ENCODE peak calls at places on chromosomes 12 and 14, in four cellular contexts. M is ascending aorta; N is Calu3; I is CD8-positive, alpha-beta T cell. V is an unnamed sample.
A peak's percentile ranks its signal among the peaks of the same experiment; 100 is the strongest.

GRCh38 chr12:84822541-84822940 is 90.1 kb downstream of the SLC6A15 start:
- DNase-seq in M (no peak), N (no peak), I (no peak), V (no peak)

GRCh38 chr12:124188561-124189405 is 106.1 kb upstream of the RFLNA start:
- DNase-seq in M (no peak), N (peak; percentile 82), I (no peak), V (peak; percentile 22)

GRCh38 chr14:55580401-55581010 is 499 bp downstream of the KTN1 start:
- DNase-seq in M (no peak), N (peak; percentile 40), I (peak; percentile 46), V (peak; percentile 58)

GRCh38 chr14:50775357-50775756 is 55.6 kb downstream of the NIN start:
- DNase-seq in M (no peak), N (no peak), I (no peak), V (no peak)

GRCh38 chr12:25689996-25690501 is 137.0 kb upstream of the LMNTD1 start:
- DNase-seq in M (no peak), N (peak; percentile 31), I (no peak), V (no peak)

GRCh38 chr12:43453761-43454160 is 98.2 kb downstream of the ADAMTS20 start:
- DNase-seq in M (no peak), N (no peak), I (no peak), V (no peak)

GRCh38 chr12:52693261-52693660 is 10.1 kb downstream of the KRT77 start:
- DNase-seq in M (no peak), N (no peak), I (no peak), V (no peak)

GRCh38 chr12:8629486-8630033 is 16.9 kb upstream of the AICDA start:
- DNase-seq in M (no peak), N (peak; percentile 22), I (no peak), V (no peak)

GRCh38 chr12:132376464-132376830 is 47.1 kb upstream of the GALNT9 start:
- DNase-seq in M (no peak), N (no peak), I (no peak), V (no peak)

GRCh38 chr12:106733660-106734059 is 40.8 kb upstream of the RIC8B start:
- DNase-seq in M (no peak), N (no peak), I (no peak), V (no peak)

GRCh38 chr12:10179871-10180270 is 1.0 kb downstream of the TMEM52B start:
- DNase-seq in M (no peak), N (no peak), I (no peak), V (no peak)

GRCh38 chr12:8038659-8039114 is 6.2 kb downstream of the FOXJ2 start:
- DNase-seq in M (no peak), N (peak; percentile 37), I (no peak), V (no peak)

GRCh38 chr14:69313176-69313575 is 53.2 kb downstream of the GALNT16 start:
- DNase-seq in M (no peak), N (no peak), I (no peak), V (no peak)

GRCh38 chr12:2192231-2192630 is 139.4 kb downstream of the CACNA1C start:
- DNase-seq in M (no peak), N (no peak), I (no peak), V (no peak)

GRCh38 chr14:31229009-31229408 is 21.4 kb upstream of the HECTD1 start:
- DNase-seq in M (no peak), N (no peak), I (no peak), V (no peak)

GRCh38 chr14:61761557-61761956 is 663 bp upstream of the SNAPC1 start:
- DNase-seq in M (no peak), N (no peak), I (no peak), V (no peak)
- TF ChIP-seq CTCF in M (no peak), N (no peak), I (no peak), V (no peak)

GRCh38 chr12:114836609-114837008 is 152.6 kb upstream of the TBX3 start:
- DNase-seq in M (no peak), N (no peak), I (no peak), V (no peak)

GRCh38 chr12:114829833-114830232 is 145.9 kb upstream of the TBX3 start:
- DNase-seq in M (no peak), N (no peak), I (no peak), V (no peak)

GRCh38 chr12:114838480-114838879 is 154.5 kb upstream of the TBX3 start:
- DNase-seq in M (no peak), N (no peak), I (no peak), V (no peak)

GRCh38 chr12:114834621-114835020 is 150.6 kb upstream of the TBX3 start:
- DNase-seq in M (no peak), N (no peak), I (no peak), V (no peak)

DNA sequence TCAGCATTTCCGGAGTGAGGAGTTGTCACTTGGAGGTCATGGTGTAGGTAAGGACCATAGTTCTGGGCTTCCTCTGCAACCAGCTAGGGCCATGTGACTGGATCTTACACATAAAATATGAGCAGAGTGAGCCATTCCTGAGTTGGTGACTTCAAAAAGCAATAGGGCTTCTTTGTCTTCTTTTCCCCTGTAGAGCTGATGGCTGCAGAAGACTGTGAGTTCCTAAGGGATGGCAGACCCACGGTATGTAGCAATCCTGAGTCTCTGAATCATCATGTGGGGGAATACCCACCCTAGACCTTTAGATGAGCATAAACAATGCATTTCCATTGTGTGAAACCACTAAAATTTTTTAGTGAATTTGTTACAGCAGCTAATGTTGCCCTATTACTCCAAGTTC is 151.1 kb upstream of the TBX3 start:
- DNase-seq in M (no peak), N (no peak), I (no peak), V (no peak)
- TF ChIP-seq CTCF in M (no peak), N (no peak), I (no peak), V (no peak)

GRCh38 chr14:45664668-45665356 is 411.8 kb upstream of the MIS18BP1 start:
- DNase-seq in M (no peak), N (no peak), I (no peak), V (peak; percentile 5)
- TF ChIP-seq CTCF in M (no peak), N (no peak), I (no peak), V (peak; percentile 24)

DNA sequence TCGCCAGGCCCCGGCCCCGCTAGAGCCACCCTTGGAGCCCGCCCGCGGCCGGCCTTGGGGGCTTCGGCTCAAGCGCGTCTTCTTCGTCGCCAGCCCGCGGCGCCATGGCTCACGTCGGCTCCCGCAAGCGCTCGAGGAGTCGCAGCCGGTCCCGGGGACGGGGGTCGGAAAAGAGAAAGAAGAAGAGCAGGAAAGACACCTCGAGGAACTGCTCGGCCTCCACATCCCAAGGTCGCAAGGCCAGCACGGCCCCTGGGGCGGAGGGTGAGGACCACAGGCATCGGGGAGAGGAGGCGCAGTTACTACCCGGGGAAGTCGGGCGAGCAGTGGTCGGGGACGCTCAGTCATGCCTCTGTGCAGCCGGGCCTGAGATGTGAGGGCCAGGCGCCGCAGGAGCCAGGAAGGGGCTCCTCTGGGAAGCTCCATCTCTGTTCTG is 573 bp downstream of the ARL6IP4 start:
- DNase-seq in M (no peak), N (no peak), I (no peak), V (peak; percentile 32)
- TF ChIP-seq CTCF in M (no peak), N (no peak), I (no peak), V (no peak)

DNA sequence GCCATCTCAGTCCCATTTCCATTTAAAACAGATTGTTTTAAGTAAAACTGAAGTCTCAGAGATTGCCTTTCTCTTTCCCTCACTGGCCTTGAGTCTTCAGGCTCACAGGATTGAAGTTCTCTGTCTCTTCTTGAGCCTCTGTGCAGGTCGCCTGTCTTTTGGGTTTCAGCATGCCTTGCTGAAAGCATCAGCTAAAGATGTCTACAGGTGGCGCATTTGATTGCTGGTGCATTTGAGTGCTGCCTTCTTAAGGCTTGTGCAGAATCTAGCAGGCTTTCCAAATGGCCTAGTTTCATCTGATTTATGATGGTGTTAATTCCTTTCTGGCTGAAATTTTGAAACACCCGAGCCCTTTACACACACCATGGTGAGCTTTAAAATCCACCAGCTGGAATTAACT is 1062.2 kb upstream of the FBXO33 start:
- DNase-seq in M (no peak), N (no peak), I (no peak), V (no peak)
- TF ChIP-seq CTCF in M (no peak), N (no peak), I (no peak), V (no peak)

V was measured in endothelial cell.